ENCODE peak calls at places on chromosome 10, in six cellular contexts. B, J, Y, N, T and K are unnamed samples.

GRCh38 chr10:88095291-88095721 is 231.9 kb downstream of the PTEN start:
- DNase-seq in B (no peak), J (peak), Y (no peak), N (no peak), T (peak), K (no peak)

GRCh38 chr10:75530337-75530736 is 98.9 kb downstream of the LRMDA start:
- DNase-seq in B (no peak), J (no peak), Y (peak), N (peak), T (no peak), K (no peak)

GRCh38 chr10:34612446-34612845 is 202.7 kb downstream of the PARD3 start:
- DNase-seq in B (no peak), J (no peak), Y (no peak), N (no peak), T (peak), K (no peak)

GRCh38 chr10:132873395-132873794 is 69.0 kb downstream of the CFAP46 start:
- DNase-seq in B (no peak), J (no peak), Y (no peak), N (no peak), T (no peak), K (no peak)

GRCh38 chr10:132637477-132638129 is 100.0 kb downstream of the INPP5A start:
- DNase-seq in B (peak), J (no peak), Y (no peak), N (no peak), T (peak), K (peak)

GRCh38 chr10:78215645-78216044 is 182.0 kb downstream of the RPS24 start:
- DNase-seq in B (no peak), J (peak), Y (peak), N (peak), T (peak), K (no peak)

GRCh38 chr10:21260060-21260792 is 265.3 kb downstream of the SKIDA1 start:
- DNase-seq in B (no peak), J (no peak), Y (no peak), N (no peak), T (peak), K (no peak)

GRCh38 chr10:70886921-70887665 is 1.3 kb downstream of the PCBD1 start:
- DNase-seq in B (no peak), J (no peak), Y (no peak), N (no peak), T (no peak), K (no peak)

GRCh38 chr10:89129850-89130396 is 77.2 kb downstream of the CH25H start:
- DNase-seq in B (no peak), J (peak), Y (no peak), N (peak), T (peak), K (peak)

GRCh38 chr10:11509036-11509435 is 102.4 kb downstream of the USP6NL start:
- DNase-seq in B (no peak), J (no peak), Y (no peak), N (no peak), T (peak), K (no peak)

GRCh38 chr10:70476249-70477035 is 2.1 kb upstream of the PALD1 start:
- DNase-seq in B (no peak), J (no peak), Y (no peak), N (no peak), T (no peak), K (no peak)

GRCh38 chr10:62454696-62455451 is 80.7 kb downstream of the ZNF365 start:
- DNase-seq in B (no peak), J (peak), Y (no peak), N (no peak), T (peak), K (peak)

GRCh38 chr10:123287594-123288247 is 133.5 kb downstream of the BUB3 start:
- DNase-seq in B (no peak), J (no peak), Y (no peak), N (no peak), T (peak), K (no peak)

GRCh38 chr10:68598978-68599753 is 39.0 kb downstream of the TET1 start:
- DNase-seq in B (no peak), J (peak), Y (no peak), N (peak), T (peak), K (no peak)

GRCh38 chr10:49080071-49080470 is 35.3 kb downstream of the VSTM4 start:
- DNase-seq in B (no peak), J (no peak), Y (no peak), N (peak), T (peak), K (no peak)

GRCh38 chr10:14526326-14526725 is 195.6 kb upstream of the FRMD4A start:
- DNase-seq in B (no peak), J (no peak), Y (no peak), N (no peak), T (no peak), K (no peak)

GRCh38 chr10:130377986-130378545 is 241.9 kb downstream of the GLRX3 start:
- DNase-seq in B (no peak), J (no peak), Y (no peak), N (no peak), T (no peak), K (no peak)

GRCh38 chr10:133217800-133218589 is 12.0 kb upstream of the UTF1 start:
- DNase-seq in B (no peak), J (no peak), Y (no peak), N (no peak), T (no peak), K (no peak)

GRCh38 chr10:86955501-86956194 is 1.8 kb downstream of the MMRN2 start:
- DNase-seq in B (no peak), J (no peak), Y (peak), N (peak), T (no peak), K (no peak)

GRCh38 chr10:15169555-15170407 is 1.3 kb upstream of the NMT2 start:
- DNase-seq in B (peak), J (no peak), Y (no peak), N (peak), T (no peak), K (no peak)

GRCh38 chr10:36256166-36256565 is 614.1 kb upstream of the FZD8 start:
- DNase-seq in B (no peak), J (no peak), Y (no peak), N (no peak), T (peak), K (no peak)

GRCh38 chr10:70594161-70594560 is 8.4 kb downstream of the PRF1 start:
- DNase-seq in B (no peak), J (no peak), Y (no peak), N (no peak), T (no peak), K (no peak)

GRCh38 chr10:89091501-89091900 is 100.9 kb downstream of the FAS start:
- DNase-seq in B (no peak), J (no peak), Y (no peak), N (no peak), T (peak), K (no peak)

GRCh38 chr10:127889605-127890195 is 3.0 kb downstream of the CLRN3 start:
- DNase-seq in B (no peak), J (no peak), Y (no peak), N (no peak), T (peak), K (no peak)

GRCh38 chr10:77264107-77264506 is 373.5 kb downstream of the KCNMA1 start:
- DNase-seq in B (peak), J (no peak), Y (no peak), N (no peak), T (no peak), K (no peak)

GRCh38 chr10:132158810-132159209 is 27.9 kb upstream of the DPYSL4 start:
- DNase-seq in B (peak), J (no peak), Y (no peak), N (no peak), T (no peak), K (no peak)

GRCh38 chr10:77892021-77892739 is 34.4 kb downstream of the DLG5 start:
- DNase-seq in B (no peak), J (no peak), Y (no peak), N (peak), T (no peak), K (no peak)

GRCh38 chr10:52750629-52751028 is 22.0 kb downstream of the MBL2 start:
- DNase-seq in B (no peak), J (no peak), Y (no peak), N (no peak), T (no peak), K (no peak)

GRCh38 chr10:92839191-92840085 is 8.9 kb upstream of the EXOC6 start:
- DNase-seq in B (peak), J (no peak), Y (no peak), N (peak), T (peak), K (peak)

GRCh38 chr10:51074238-51075028 is at the start of gene PRKG1:
- DNase-seq in B (no peak), J (peak), Y (peak), N (peak), T (peak), K (peak)

GRCh38 chr10:133009218-133009954 is 67.0 kb upstream of the CFAP46 start:
- DNase-seq in B (no peak), J (no peak), Y (peak), N (peak), T (no peak), K (no peak)

GRCh38 chr10:100728928-100729876 is 16.2 kb upstream of the PAX2 start:
- DNase-seq in B (peak), J (no peak), Y (no peak), N (peak), T (peak), K (no peak)
- TF ChIP-seq CTCF in B (peak), J (peak), Y (peak), N (peak), T (peak), K (peak)

DNA sequence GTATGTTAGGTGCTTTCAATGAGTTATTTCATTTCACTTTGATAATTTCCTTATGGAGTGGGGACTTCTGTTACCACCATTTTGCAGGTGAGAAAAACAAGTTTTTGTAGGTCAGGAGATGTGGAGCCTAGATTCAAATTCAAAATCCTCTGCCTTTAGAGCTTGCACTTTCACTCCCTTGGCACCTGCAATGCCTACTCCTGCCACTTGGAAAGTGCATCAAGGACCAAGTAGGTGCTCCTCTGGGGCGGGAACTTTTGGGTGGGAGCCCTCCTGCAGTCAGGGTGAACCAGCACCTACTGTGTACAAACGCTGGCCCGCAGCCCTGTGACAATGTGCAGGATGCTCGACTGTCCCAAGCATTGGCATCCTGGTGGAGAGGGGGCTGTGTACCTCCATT is 199.0 kb downstream of the EMX2 start:
- DNase-seq in B (no peak), J (no peak), Y (no peak), N (no peak), T (no peak), K (no peak)
- TF ChIP-seq CTCF in B (no peak), J (peak), Y (peak), N (no peak), T (no peak), K (peak)

GRCh38 chr10:103661951-103662405 is 168.5 kb downstream of the NEURL1 start:
- DNase-seq in B (no peak), J (no peak), Y (no peak), N (no peak), T (no peak), K (no peak)

GRCh38 chr10:103661198-103661950 is 167.9 kb downstream of the NEURL1 start:
- DNase-seq in B (peak), J (peak), Y (peak), N (peak), T (peak), K (peak)

GRCh38 chr10:103660364-103661197 is 167.1 kb downstream of the NEURL1 start:
- DNase-seq in B (peak), J (no peak), Y (no peak), N (peak), T (peak), K (no peak)

GRCh38 chr10:103658049-103658577 is 164.6 kb downstream of the NEURL1 start:
- DNase-seq in B (no peak), J (no peak), Y (no peak), N (no peak), T (peak), K (no peak)

DNA sequence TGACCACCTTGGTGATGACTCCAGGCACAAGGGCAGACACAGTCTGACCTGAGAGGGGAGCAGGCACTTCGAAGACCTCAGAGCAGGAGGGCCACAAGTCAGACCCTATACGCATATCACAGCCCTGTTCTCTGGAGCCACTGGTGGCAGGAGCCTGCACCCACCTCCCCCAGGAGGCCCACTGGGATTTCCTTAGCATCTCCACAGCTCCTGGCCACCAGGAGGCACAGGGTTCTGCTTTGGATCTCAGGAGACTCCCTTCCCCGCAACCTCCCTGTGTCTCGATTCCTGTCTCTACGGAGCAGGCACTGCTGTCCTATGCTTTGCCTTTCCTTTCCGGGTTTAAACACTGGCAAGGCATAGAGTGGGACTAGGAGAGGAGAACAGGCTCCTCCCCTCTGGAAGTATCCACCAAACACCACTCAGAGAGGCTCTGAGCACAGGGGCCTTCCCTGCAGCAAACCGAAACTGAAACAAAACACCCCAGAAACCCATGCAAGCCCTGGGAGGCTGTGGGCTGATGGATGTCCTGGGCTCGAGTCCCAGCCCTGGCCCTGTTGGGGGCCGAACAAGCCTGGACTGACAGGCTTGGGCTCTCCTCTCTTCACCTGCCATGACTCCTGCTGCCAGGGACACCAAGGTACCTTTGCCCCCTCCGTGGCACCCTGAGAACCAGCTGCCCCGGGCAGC is 166.3 kb downstream of the NEURL1 start:
- DNase-seq in B (peak), J (peak), Y (peak), N (peak), T (peak), K (peak)
- TF ChIP-seq CTCF in B (no peak), J (peak), Y (no peak), N (no peak), T (peak), K (no peak)

DNA sequence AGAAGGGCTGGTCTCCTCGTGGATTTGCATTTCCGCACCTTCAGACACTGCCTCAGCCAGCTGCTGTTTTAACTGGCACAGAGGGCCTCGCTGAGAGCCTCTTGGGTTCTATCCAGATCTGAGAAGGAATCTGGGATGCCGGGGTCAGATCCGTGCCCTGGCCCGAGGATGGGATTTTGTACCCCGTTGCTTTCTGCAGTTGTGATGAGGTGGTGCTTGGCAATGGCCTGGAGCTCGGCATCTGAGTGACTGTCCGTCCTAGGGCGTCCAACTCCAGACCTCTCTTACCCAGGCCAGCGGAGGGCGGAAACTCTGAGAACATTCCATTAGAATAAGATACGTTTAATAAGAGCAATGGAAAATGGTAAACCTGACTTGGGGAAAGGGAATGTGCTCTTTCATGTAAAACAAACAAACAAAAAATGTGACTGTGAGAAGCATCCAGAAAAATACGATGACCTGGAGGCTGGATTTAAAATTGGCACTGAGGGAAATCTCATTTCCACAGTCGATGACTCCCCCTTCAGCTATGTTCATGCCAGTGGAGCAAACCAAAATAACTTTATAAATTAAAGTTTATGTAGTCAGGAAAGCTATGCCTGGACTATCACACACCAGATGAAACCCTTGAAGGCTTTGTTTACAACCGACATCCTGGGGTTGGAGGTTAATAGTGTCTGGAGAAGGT is 39.6 kb downstream of the GRK5 start:
- DNase-seq in B (no peak), J (peak), Y (peak), N (no peak), T (peak), K (peak)
- TF ChIP-seq CTCF in B (no peak), J (peak), Y (no peak), N (no peak), T (no peak), K (no peak)

GRCh38 chr10:96043157-96043894 is at the start of gene CCNJ:
- DNase-seq in B (peak), J (peak), Y (peak), N (peak), T (peak), K (no peak)
- TF ChIP-seq CTCF in B (peak), J (no peak), Y (peak), N (peak), T (no peak), K (no peak)

DNA sequence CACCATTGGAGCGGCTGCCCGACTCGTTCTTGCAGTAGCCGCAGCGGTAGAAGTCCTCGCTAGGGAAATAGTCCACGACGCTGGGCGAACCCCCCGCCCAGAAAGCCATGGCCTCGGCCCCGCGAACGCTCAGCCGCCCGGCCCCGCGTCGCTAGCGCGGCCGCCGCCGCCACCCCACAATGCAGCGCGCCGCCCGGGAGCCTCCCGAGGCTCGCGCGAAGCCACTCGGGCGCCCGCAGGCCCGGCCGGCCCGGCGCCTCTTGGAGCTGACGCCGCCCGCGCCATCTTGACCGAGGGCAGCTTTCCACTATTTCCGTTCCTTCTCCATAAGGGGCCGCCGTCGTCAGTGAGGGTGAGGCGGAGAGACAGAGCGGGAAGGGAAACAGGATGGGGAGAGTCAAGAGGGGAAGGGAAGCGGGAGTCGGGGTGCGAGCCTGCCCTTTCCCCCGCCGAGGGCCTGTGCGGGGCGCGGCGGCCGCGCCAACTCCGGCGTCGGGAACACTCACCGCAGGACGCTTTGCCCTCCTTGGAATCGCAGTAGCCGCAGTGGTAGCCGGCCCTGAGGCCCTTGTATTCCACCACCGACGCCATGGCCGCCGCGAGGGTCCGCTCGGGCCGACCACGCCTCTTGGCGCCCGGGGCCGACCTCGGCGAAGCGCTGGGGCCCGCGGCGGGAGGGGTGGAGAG is at the start of gene ATE1:
- DNase-seq in B (peak), J (peak), Y (peak), N (peak), T (peak), K (peak)
- TF ChIP-seq CTCF in B (no peak), J (peak), Y (no peak), N (no peak), T (no peak), K (no peak)

GRCh38 chr10:121112618-121113384 is 261.6 kb downstream of the WDR11 start:
- DNase-seq in B (no peak), J (no peak), Y (no peak), N (peak), T (peak), K (no peak)
- TF ChIP-seq CTCF in B (no peak), J (no peak), Y (no peak), N (peak), T (peak), K (no peak)